ENCODE peak calls at places on chromosomes 2 and 18, in four cellular contexts. P is DMS153, Y is HCEC 1CT, L is left ventricle myocardium inferior. D is an unnamed sample.

GRCh38 chr2:196592331-196592911 is 47.1 kb upstream of the CCDC150 start:
- DNase-seq in P (no peak), Y (no peak), L (peak), D (peak)

GRCh38 chr2:57313678-57314077 is 732.9 kb upstream of the VRK2 start:
- DNase-seq in P (no peak), Y (no peak), L (no peak), D (no peak)

GRCh38 chr18:48741866-48742265 is 203.0 kb downstream of the CTIF start:
- DNase-seq in P (no peak), Y (no peak), L (no peak), D (no peak)

GRCh38 chr2:96156011-96156820 is 11.0 kb upstream of the DUSP2 start:
- DNase-seq in P (no peak), Y (no peak), L (no peak), D (no peak)

GRCh38 chr2:166792808-166793207 is 95.5 kb upstream of the XIRP2 start:
- DNase-seq in P (no peak), Y (no peak), L (no peak), D (no peak)

GRCh38 chr2:46173636-46174253 is 123.5 kb upstream of the EPAS1 start:
- DNase-seq in P (no peak), Y (no peak), L (no peak), D (no peak)

GRCh38 chr2:110852051-110852450 is 119.7 kb downstream of the ACOXL start:
- DNase-seq in P (no peak), Y (no peak), L (no peak), D (no peak)

GRCh38 chr2:209773377-209773776 is 1.7 kb downstream of the UNC80 start:
- DNase-seq in P (peak), Y (no peak), L (no peak), D (no peak)

GRCh38 chr18:45464619-45465018 is 150.7 kb upstream of the SLC14A2 start:
- DNase-seq in P (peak), Y (no peak), L (peak), D (peak)

GRCh38 chr2:20080839-20081348 is 29.5 kb upstream of the LAPTM4A start:
- DNase-seq in P (no peak), Y (no peak), L (no peak), D (no peak)

GRCh38 chr18:24368749-24369148 is 28.9 kb downstream of the OSBPL1A start:
- DNase-seq in P (no peak), Y (no peak), L (no peak), D (no peak)

GRCh38 chr2:8513601-8514273 is 168.1 kb upstream of the ID2 start:
- DNase-seq in P (no peak), Y (no peak), L (no peak), D (no peak)